ENCODE peak calls at places on chromosome 2, in five cellular contexts. V, U, M, I and Y are unnamed samples.

GRCh38 chr2:174878537-174879147 is 114.4 kb upstream of the CHRNA1 start:
- DNase-seq in V (no peak), U (no peak), M (no peak), I (peak), Y (no peak)

GRCh38 chr2:57080035-57080434 is 896.2 kb downstream of the CCDC85A start:
- DNase-seq in V (no peak), U (no peak), M (no peak), I (peak), Y (no peak)

GRCh38 chr2:104878863-104879512 is 25.1 kb downstream of the POU3F3 start:
- DNase-seq in V (peak), U (no peak), M (no peak), I (no peak), Y (no peak)

GRCh38 chr2:98324181-98324580 is 22.1 kb upstream of the CNGA3 start:
- DNase-seq in V (no peak), U (no peak), M (no peak), I (no peak), Y (no peak)

GRCh38 chr2:160194351-160194750 is 5.7 kb downstream of the ITGB6 start:
- DNase-seq in V (no peak), U (no peak), M (no peak), I (peak), Y (no peak)

GRCh38 chr2:70141754-70142589 is 48.8 kb downstream of the C2orf42 start:
- DNase-seq in V (no peak), U (peak), M (no peak), I (peak), Y (peak)

GRCh38 chr2:128442891-128443302 is 124.2 kb upstream of the HS6ST1 start:
- DNase-seq in V (peak), U (no peak), M (peak), I (no peak), Y (peak)

GRCh38 chr2:45331034-45331786 is 279.9 kb downstream of the SRBD1 start:
- DNase-seq in V (no peak), U (no peak), M (no peak), I (no peak), Y (no peak)

GRCh38 chr2:28326469-28326805 is 66.2 kb upstream of the FOSL2 start:
- DNase-seq in V (no peak), U (no peak), M (no peak), I (no peak), Y (no peak)

GRCh38 chr2:36058076-36058475 is 297.5 kb upstream of the CRIM1 start:
- DNase-seq in V (no peak), U (no peak), M (no peak), I (no peak), Y (no peak)

GRCh38 chr2:131038258-131039100 is 54.8 kb downstream of the FAM168B start:
- DNase-seq in V (no peak), U (no peak), M (no peak), I (no peak), Y (peak)